ENCODE peak calls at places on chromosome 10, in eight cellular contexts. M is aorta, Z is transverse colon, Y is upper lobe of left lung, C is A549, Q is body of pancreas, O is prostate gland, N is cardiac muscle cell. J is an unnamed sample. For H3K4me1, the result is how much of the 10 kb centered on the place peaks cover.

GRCh38 chr10:32256613-32257437 is 90.1 kb downstream of the EPC1 start:
- DNase-seq in M (no peak), Z (peak), Y (no peak), C (peak), Q (peak), O (peak), N (peak), J (peak)

GRCh38 chr10:34229917-34230316 is 585.2 kb downstream of the PARD3 start:
- DNase-seq in M (no peak), Z (no peak), Y (no peak), C (no peak), Q (no peak), O (no peak), N (no peak), J (no peak)

GRCh38 chr10:99451981-99452380 is 21.6 kb upstream of the GOT1 start:
- DNase-seq in M (no peak), Z (no peak), Y (no peak), C (no peak), Q (no peak), O (no peak), N (no peak), J (no peak)

GRCh38 chr10:106440355-106440754 is 724.2 kb downstream of the SORCS1 start:
- DNase-seq in M (no peak), Z (no peak), Y (no peak), C (no peak), Q (no peak), O (no peak), N (peak), J (no peak)

GRCh38 chr10:21171936-21172773 is 275.0 kb upstream of the NEBL start:
- DNase-seq in M (no peak), Z (peak), Y (no peak), C (no peak), Q (peak), O (no peak), N (no peak), J (no peak)

GRCh38 chr10:21195149-21195731 is 298.1 kb upstream of the NEBL start:
- DNase-seq in M (no peak), Z (peak), Y (no peak), C (peak), Q (no peak), O (peak), N (peak), J (no peak)

GRCh38 chr10:112335104-112335840 is 38.6 kb upstream of the ACSL5 start:
- DNase-seq in M (no peak), Z (no peak), Y (no peak), C (no peak), Q (no peak), O (no peak), N (peak), J (no peak)

GRCh38 chr10:106560925-106561640 is 603.4 kb downstream of the SORCS1 start:
- DNase-seq in M (no peak), Z (no peak), Y (no peak), C (no peak), Q (no peak), O (no peak), N (peak), J (no peak)

GRCh38 chr10:10160821-10161312 is 856.8 kb upstream of the CELF2 start:
- DNase-seq in M (no peak), Z (no peak), Y (peak), C (no peak), Q (no peak), O (no peak), N (no peak), J (no peak)

GRCh38 chr10:122441961-122442360 is 12.5 kb upstream of the ARMS2 start:
- DNase-seq in M (no peak), Z (no peak), Y (no peak), C (peak), Q (no peak), O (no peak), N (peak), J (no peak)

GRCh38 chr10:83680470-83680891 is 458.8 kb upstream of the GHITM start:
- DNase-seq in M (no peak), Z (no peak), Y (no peak), C (no peak), Q (no peak), O (no peak), N (no peak), J (no peak)

GRCh38 chr10:69495666-69496065 is 44.4 kb downstream of the TSPAN15 start:
- DNase-seq in M (no peak), Z (no peak), Y (no peak), C (no peak), Q (no peak), O (no peak), N (no peak), J (no peak)

GRCh38 chr10:75396861-75397570 is 4.5 kb downstream of the ZNF503 start:
- DNase-seq in M (no peak), Z (peak), Y (peak), C (no peak), Q (peak), O (peak), N (peak), J (no peak)

GRCh38 chr10:33596411-33596810 is 261.9 kb upstream of the NRP1 start:
- DNase-seq in M (no peak), Z (no peak), Y (no peak), C (no peak), Q (no peak), O (no peak), N (no peak), J (no peak)

GRCh38 chr10:124093076-124093773 is at the start of gene CHST15:
- DNase-seq in M (peak), Z (peak), Y (peak), C (peak), Q (peak), O (peak), N (peak), J (peak)

GRCh38 chr10:6927001-6927400 is 346.9 kb upstream of the PRKCQ start:
- DNase-seq in M (no peak), Z (no peak), Y (no peak), C (no peak), Q (no peak), O (no peak), N (no peak), J (no peak)

GRCh38 chr10:79161557-79161956 is 92.8 kb downstream of the ZMIZ1 start:
- DNase-seq in M (no peak), Z (no peak), Y (no peak), C (no peak), Q (no peak), O (no peak), N (no peak), J (no peak)

GRCh38 chr10:98376485-98376884 is 38.5 kb downstream of the PYROXD2 start:
- DNase-seq in M (no peak), Z (no peak), Y (no peak), C (no peak), Q (no peak), O (no peak), N (peak), J (no peak)

GRCh38 chr10:17836917-17837316 is 27.8 kb downstream of the MRC1 start:
- DNase-seq in M (no peak), Z (peak), Y (no peak), C (peak), Q (peak), O (peak), N (peak), J (no peak)

GRCh38 chr10:125699562-125700143 is 16.7 kb upstream of the TEX36 start:
- DNase-seq in M (no peak), Z (no peak), Y (no peak), C (no peak), Q (no peak), O (no peak), N (no peak), J (no peak)

GRCh38 chr10:75117996-75118395 is 6.5 kb downstream of the SAMD8 start:
- DNase-seq in M (no peak), Z (no peak), Y (no peak), C (no peak), Q (no peak), O (no peak), N (peak), J (no peak)

GRCh38 chr10:43390791-43391190 is 18.2 kb downstream of the HNRNPF start:
- DNase-seq in M (no peak), Z (no peak), Y (no peak), C (no peak), Q (peak), O (no peak), N (peak), J (no peak)

DNA sequence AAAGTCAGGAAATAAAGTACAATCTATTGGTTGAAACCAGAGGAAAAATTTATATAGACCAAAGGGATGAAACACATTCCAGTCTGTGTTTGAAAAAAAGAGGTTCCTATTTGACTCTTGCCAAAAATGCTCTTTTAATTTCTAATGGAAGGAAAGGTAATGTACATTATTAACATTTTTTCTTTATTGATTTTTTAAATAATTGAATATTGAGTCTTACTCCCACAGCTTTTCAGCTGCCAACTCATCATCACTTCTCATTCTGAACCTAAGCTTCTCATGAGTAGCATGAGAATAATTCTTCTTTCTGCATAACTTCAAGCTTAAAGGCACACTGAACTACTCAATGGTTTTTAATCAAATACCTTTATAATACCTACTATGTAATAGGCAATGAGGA is 49.8 kb upstream of the FHIP2A start:
- DNase-seq in M (no peak), Z (no peak), Y (no peak), C (no peak), Q (no peak), O (no peak), N (no peak), J (no peak)
- H3K4me1 ChIP-seq in M (under half), Z (under half), Y (under half), C (under half), Q (under half), O (under half), N (under half), J (under half)

GRCh38 chr10:35426657-35427056 is 90.3 kb downstream of the CCNY start:
- DNase-seq in M (no peak), Z (no peak), Y (no peak), C (no peak), Q (no peak), O (no peak), N (no peak), J (no peak)
- H3K27ac ChIP-seq in M (no peak), Z (no peak), Y (no peak), C (peak), Q (no peak), O (no peak), N (no peak), J (no peak)

GRCh38 chr10:129397198-129397974 is 69.7 kb upstream of the MGMT start:
- DNase-seq in M (no peak), Z (no peak), Y (peak), C (no peak), Q (no peak), O (no peak), N (no peak), J (no peak)

GRCh38 chr10:129393812-129394211 is 73.2 kb upstream of the MGMT start:
- DNase-seq in M (no peak), Z (no peak), Y (peak), C (no peak), Q (no peak), O (no peak), N (no peak), J (no peak)

GRCh38 chr10:129398861-129399260 is 68.2 kb upstream of the MGMT start:
- DNase-seq in M (no peak), Z (no peak), Y (no peak), C (no peak), Q (no peak), O (no peak), N (no peak), J (no peak)

GRCh38 chr10:129391464-129391863 is 75.6 kb upstream of the MGMT start:
- DNase-seq in M (no peak), Z (no peak), Y (no peak), C (no peak), Q (no peak), O (no peak), N (no peak), J (no peak)

DNA sequence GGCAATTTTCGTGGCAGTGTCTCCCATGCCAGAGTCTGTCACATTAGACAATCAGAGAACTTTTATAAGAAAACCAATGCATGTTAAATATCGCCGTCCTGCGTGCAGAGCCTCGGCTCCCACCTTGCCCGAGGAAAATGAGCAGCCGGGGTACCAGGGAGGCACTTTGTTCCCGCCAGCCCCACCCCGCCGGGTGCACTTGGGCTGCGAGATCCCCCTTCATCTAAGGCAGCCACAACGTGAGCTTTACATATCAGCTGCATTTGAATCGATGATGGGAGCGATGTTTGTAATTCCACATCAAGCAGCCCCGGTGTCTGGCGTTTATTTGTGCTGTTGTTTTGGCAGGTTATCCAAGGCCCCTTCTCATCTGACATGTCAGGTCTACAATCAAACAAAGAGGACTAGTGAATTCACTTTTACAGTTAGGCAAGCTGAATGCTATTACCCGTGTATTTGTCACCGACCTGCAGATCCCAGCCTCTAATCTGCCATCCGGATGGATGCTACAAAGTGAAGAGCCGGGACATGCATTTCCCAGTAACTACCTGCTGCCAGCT is 72.2 kb upstream of the MGMT start:
- DNase-seq in M (no peak), Z (no peak), Y (peak), C (no peak), Q (no peak), O (no peak), N (no peak), J (no peak)
- H3K4me3 ChIP-seq in M (no peak), Z (no peak), Y (no peak), C (no peak), Q (no peak), O (no peak), N (no peak), J (no peak)

DNA sequence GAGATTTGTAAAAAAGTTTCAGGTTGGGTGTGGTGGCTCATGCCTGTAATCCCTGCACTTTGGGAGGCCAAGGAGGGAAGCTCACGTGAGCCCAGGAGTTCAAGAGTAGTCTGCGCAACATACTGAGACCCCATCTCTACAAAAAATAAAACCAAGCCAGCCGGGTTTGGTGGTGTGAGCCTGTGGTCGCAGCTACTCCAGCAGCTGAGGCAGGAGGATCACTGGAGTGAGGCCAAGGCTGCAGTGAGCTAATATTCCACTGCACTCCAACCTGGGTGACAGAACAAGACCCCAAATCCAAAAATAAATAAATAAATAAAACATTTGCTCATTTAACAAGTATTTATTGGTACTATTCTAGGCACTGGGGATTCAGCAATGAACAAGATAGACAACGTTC is 1.5 kb upstream of the CHCHD1 start:
- DNase-seq in M (no peak), Z (no peak), Y (no peak), C (no peak), Q (no peak), O (no peak), N (no peak), J (peak)
- H3K4me1 ChIP-seq in M (under half), Z (under half), Y (under half), C (under half), Q (under half), O (under half), N (under half), J (under half)

DNA sequence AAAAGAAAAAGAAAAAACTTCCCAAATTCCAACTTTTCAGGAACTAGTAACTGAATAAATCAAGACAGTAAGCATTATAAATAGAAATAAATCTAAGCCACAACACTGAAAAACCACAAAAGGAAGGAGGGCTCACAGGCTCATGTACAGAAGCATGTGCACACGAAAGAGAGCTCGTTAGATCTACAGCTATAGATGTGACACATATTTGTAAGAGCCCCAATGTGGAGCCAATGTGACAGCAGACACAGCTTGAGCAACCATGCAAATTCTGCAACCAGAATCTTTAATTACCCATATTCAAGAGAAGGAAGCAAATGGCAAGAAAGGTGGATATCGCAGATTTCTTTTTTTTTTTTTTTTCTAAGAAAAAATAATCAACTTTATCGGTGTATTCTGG is 94.7 kb downstream of the SORBS1 start:
- DNase-seq in M (no peak), Z (no peak), Y (no peak), C (no peak), Q (no peak), O (no peak), N (no peak), J (no peak)
- H3K27ac ChIP-seq in M (peak), Z (peak), Y (no peak), C (no peak), Q (no peak), O (no peak), N (peak), J (peak)

DNA sequence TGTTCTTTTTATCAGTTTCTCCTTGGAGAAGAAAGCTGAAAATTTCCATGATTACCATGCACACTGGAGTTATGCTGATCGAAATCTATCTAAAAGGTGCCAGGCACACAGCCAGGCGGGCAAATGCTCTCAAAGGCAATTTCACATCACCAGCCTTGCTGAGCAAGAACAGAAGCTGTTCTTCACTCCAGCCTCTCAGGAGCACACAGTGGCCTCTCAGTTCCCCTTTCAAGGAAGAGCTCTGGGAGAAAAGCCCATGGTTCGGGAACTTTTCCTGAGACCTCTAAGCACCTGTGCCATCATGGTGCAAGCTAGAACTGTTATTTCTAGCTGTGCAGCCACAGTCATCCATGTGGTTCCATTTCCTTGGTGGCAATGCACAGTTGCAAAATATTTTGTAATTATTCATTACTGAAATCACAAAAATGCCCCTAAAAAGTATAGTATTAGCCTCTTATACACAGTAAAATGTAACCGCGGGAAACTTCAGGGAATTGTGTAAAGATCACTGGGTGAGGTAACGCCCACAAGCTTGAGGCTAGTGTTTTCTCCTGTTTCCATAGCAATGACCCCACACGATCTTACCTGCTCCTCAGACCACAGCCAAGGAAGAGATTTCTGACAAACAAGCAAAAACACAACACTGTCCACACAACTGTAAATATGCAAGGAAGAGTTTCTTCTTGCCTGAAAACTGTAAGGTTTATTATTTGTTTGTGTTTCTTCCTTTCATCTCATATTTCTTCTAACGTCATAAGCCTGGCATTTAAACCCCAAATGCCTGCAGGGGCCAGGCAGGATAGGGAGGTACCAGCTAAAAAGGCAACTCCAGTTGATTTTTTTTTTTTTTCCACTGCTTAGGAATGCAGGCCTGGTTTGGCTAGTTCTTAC is 121.2 kb downstream of the FAM107B start:
- DNase-seq in M (no peak), Z (no peak), Y (no peak), C (peak), Q (peak), O (peak), N (peak), J (no peak)
- H3K4me3 ChIP-seq in M (no peak), Z (no peak), Y (no peak), C (no peak), Q (no peak), O (no peak), N (no peak), J (no peak)

GRCh38 chr10:130994845-130995244 is 316.7 kb downstream of the TCERG1L start:
- DNase-seq in M (no peak), Z (no peak), Y (no peak), C (no peak), Q (no peak), O (no peak), N (no peak), J (no peak)
- H3K4me1 ChIP-seq in M (under half), Z (under half), Y (under half), C (under half), Q (under half), O (under half), N (under half), J (under half)

GRCh38 chr10:44752451-44753441 is 158.4 kb upstream of the TMEM72 start:
- DNase-seq in M (no peak), Z (no peak), Y (no peak), C (no peak), Q (peak), O (peak), N (peak), J (no peak)
- H3K27ac ChIP-seq in M (peak), Z (no peak), Y (no peak), C (no peak), Q (peak), O (peak), N (no peak), J (peak)

DNA sequence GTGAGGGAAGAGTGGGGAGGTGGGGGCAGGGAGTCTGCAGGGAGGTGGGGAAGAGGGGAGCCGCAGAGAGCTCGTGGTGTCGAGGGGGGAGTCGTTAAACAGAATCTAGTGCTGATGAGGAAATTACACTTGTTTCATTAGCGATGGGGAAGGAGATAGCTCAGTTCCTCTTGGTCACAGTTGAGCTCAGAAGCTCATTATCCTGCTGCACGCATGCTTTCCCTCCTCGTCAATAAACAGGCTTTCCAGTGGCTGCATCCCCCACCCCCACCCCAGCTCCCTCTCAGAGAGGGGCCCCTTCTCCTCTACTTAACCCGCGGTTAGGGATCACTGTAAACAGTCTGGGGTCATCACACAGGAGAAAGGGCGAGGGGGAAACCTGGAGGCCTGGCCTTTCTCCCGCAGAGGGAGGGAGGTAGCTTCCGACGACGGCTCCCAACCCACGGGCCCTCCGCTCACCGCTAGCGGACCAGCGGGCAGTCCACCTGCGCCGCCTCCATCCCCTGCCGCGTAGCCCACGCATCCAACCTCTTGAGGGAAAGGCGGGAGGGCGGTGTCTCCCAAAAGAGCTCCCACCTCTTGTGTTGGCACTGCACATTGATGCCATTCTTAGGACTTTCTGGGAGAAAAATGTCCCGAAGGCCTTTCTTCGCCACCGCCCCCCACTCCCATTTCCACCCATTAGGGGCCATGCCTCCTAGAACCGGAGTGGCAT is 80.7 kb downstream of the PAX2 start:
- DNase-seq in M (no peak), Z (no peak), Y (no peak), C (no peak), Q (no peak), O (no peak), N (no peak), J (no peak)
- H3K4me3 ChIP-seq in M (no peak), Z (peak), Y (peak), C (peak), Q (peak), O (no peak), N (peak), J (no peak)

J was measured in tibial artery.